ENCODE peak calls at places on chromosomes 6 and 20, in four cellular contexts. One of them, this sample, is unnamed. For H3K36me3, the result is how much of the 10 kb centered on the place peaks cover.

GRCh38 chr6:43703512-43704429 is 16.2 kb upstream of the MRPS18A start:
- DNase-seq in left ventricle myocardium inferior: no peak
- DNase-seq in Peyer's patch: no peak
- DNase-seq in GM23338: no peak
- DNase-seq in this sample: no peak

GRCh38 chr6:132380358-132380757 is 20.9 kb downstream of the MOXD1 start:
- DNase-seq in Peyer's patch: no peak
- DNase-seq in GM23338: no peak
- DNase-seq in left ventricle myocardium inferior: no peak
- DNase-seq in this sample: no peak

GRCh38 chr6:164185342-164185920 is 770.9 kb downstream of the QKI start:
- DNase-seq in GM23338: no peak
- DNase-seq in left ventricle myocardium inferior: no peak
- DNase-seq in Peyer's patch: no peak
- DNase-seq in this sample: no peak

GRCh38 chr20:32538526-32538918 is 46.6 kb downstream of the NOL4L start:
- DNase-seq in Peyer's patch: no peak
- DNase-seq in GM23338: peak
- DNase-seq in left ventricle myocardium inferior: no peak
- DNase-seq in this sample: no peak

GRCh38 chr20:64140421-64140820 is 23.8 kb upstream of the MYT1 start:
- DNase-seq in GM23338: no peak
- DNase-seq in Peyer's patch: no peak
- DNase-seq in left ventricle myocardium inferior: no peak
- DNase-seq in this sample: no peak

GRCh38 chr6:160667854-160668481 is 3.9 kb upstream of the LPA start:
- DNase-seq in Peyer's patch: no peak
- DNase-seq in GM23338: peak
- DNase-seq in left ventricle myocardium inferior: no peak
- DNase-seq in this sample: no peak

GRCh38 chr6:34982424-34982852 is 93.4 kb downstream of the ANKS1A start:
- DNase-seq in left ventricle myocardium inferior: no peak
- DNase-seq in Peyer's patch: no peak
- DNase-seq in GM23338: no peak
- DNase-seq in this sample: no peak

GRCh38 chr6:115932481-115932880 is 128.2 kb downstream of the FRK start:
- DNase-seq in left ventricle myocardium inferior: no peak
- DNase-seq in GM23338: no peak
- DNase-seq in Peyer's patch: no peak
- DNase-seq in this sample: no peak

GRCh38 chr6:6840831-6841263 is 252.3 kb downstream of the LY86 start:
- DNase-seq in left ventricle myocardium inferior: no peak
- DNase-seq in Peyer's patch: no peak
- DNase-seq in GM23338: no peak
- DNase-seq in this sample: no peak

GRCh38 chr6:10954590-10955010 is 67.7 kb downstream of the SYCP2L start:
- DNase-seq in Peyer's patch: peak
- DNase-seq in GM23338: peak
- DNase-seq in left ventricle myocardium inferior: peak
- DNase-seq in this sample: peak

GRCh38 chr6:131787955-131788712 is 19.7 kb upstream of the ENPP1 start:
- DNase-seq in GM23338: peak
- DNase-seq in Peyer's patch: no peak
- DNase-seq in left ventricle myocardium inferior: peak
- DNase-seq in this sample: peak

GRCh38 chr6:146886587-146887446 is 288.0 kb downstream of the ADGB start:
- DNase-seq in left ventricle myocardium inferior: no peak
- DNase-seq in Peyer's patch: no peak
- DNase-seq in GM23338: no peak
- DNase-seq in this sample: no peak

GRCh38 chr6:149508485-149508884 is 23.7 kb upstream of the ZC3H12D start:
- DNase-seq in left ventricle myocardium inferior: no peak
- DNase-seq in Peyer's patch: no peak
- DNase-seq in GM23338: no peak
- DNase-seq in this sample: no peak

GRCh38 chr20:48823960-48824497 is 3.8 kb downstream of the PREX1 start:
- DNase-seq in Peyer's patch: no peak
- DNase-seq in GM23338: no peak
- DNase-seq in left ventricle myocardium inferior: no peak
- DNase-seq in this sample: no peak

GRCh38 chr6:90753820-90754604 is 167.1 kb upstream of the MAP3K7 start:
- DNase-seq in left ventricle myocardium inferior: no peak
- DNase-seq in GM23338: no peak
- DNase-seq in Peyer's patch: no peak
- DNase-seq in this sample: no peak

GRCh38 chr6:37068523-37069270 is 63.2 kb downstream of the FGD2 start:
- DNase-seq in left ventricle myocardium inferior: no peak
- DNase-seq in GM23338: no peak
- DNase-seq in Peyer's patch: no peak
- DNase-seq in this sample: peak

GRCh38 chr20:59149678-59150504 is 13.7 kb upstream of the ZNF831 start:
- DNase-seq in left ventricle myocardium inferior: peak
- DNase-seq in GM23338: no peak
- DNase-seq in Peyer's patch: peak
- DNase-seq in this sample: no peak

GRCh38 chr6:34202329-34203201 is 34.1 kb upstream of the HMGA1 start:
- DNase-seq in left ventricle myocardium inferior: no peak
- DNase-seq in GM23338: peak
- DNase-seq in Peyer's patch: no peak
- DNase-seq in this sample: no peak

GRCh38 chr6:5679696-5680494 is 326.8 kb downstream of the NRN1 start:
- DNase-seq in left ventricle myocardium inferior: no peak
- DNase-seq in GM23338: no peak
- DNase-seq in Peyer's patch: no peak
- DNase-seq in this sample: no peak

GRCh38 chr6:8783191-8783590 is 347.8 kb upstream of the SLC35B3 start:
- DNase-seq in Peyer's patch: no peak
- DNase-seq in left ventricle myocardium inferior: no peak
- DNase-seq in GM23338: no peak
- DNase-seq in this sample: no peak

GRCh38 chr6:16078064-16078463 is 50.8 kb upstream of the MYLIP start:
- DNase-seq in Peyer's patch: no peak
- DNase-seq in left ventricle myocardium inferior: no peak
- DNase-seq in GM23338: no peak
- DNase-seq in this sample: no peak

GRCh38 chr20:25008388-25009217 is 16.1 kb upstream of the APMAP start:
- DNase-seq in left ventricle myocardium inferior: no peak
- DNase-seq in Peyer's patch: peak
- DNase-seq in GM23338: no peak
- DNase-seq in this sample: no peak

GRCh38 chr6:15287670-15288069 is 41.8 kb downstream of the JARID2 start:
- DNase-seq in left ventricle myocardium inferior: no peak
- DNase-seq in GM23338: no peak
- DNase-seq in Peyer's patch: no peak
- DNase-seq in this sample: no peak

GRCh38 chr6:43055966-43056365 is 2.3 kb upstream of the CUL7 start:
- DNase-seq in left ventricle myocardium inferior: no peak
- DNase-seq in Peyer's patch: no peak
- DNase-seq in GM23338: no peak
- DNase-seq in this sample: no peak

DNA sequence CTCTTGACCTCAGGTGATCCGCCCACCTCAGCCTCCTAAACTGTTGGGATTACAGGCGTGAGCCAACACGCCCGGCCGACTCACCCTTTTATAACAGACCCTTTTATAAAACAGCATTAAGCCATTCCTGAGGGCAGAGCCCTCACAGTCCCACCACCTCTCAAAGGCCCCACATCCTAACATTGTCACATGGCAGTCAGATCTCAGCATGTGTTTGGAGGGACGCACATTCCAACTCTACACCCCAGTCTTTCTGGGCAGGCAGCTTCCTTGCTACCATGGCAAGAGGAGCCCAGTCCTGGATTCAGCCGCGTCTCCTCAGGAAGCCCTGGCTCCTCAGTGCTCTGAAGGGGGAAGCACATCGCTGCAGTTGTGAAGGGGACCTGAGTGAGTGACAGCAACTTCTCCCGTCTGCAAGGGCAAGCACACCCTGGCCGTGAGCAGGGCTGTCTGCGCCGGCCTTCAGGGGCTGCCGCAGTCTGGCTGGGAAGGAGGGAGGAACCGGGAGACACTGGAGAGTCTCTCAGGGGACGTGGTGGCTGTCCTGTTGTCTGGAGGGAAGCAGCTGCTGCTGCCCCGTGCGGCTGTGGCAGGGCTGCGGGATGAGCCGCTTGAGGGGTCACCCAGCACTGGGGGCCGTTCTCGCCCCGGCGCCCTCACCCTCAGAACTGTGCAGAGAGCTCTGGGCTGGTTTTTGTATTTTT is 15.9 kb downstream of the OSBPL2 start:
- DNase-seq in Peyer's patch: no peak
- DNase-seq in left ventricle myocardium inferior: no peak
- DNase-seq in GM23338: peak
- DNase-seq in this sample: no peak
- H3K4me3 ChIP-seq in Peyer's patch: no peak
- H3K4me3 ChIP-seq in left ventricle myocardium inferior: no peak
- H3K4me3 ChIP-seq in GM23338: no peak
- H3K4me3 ChIP-seq in this sample: no peak

DNA sequence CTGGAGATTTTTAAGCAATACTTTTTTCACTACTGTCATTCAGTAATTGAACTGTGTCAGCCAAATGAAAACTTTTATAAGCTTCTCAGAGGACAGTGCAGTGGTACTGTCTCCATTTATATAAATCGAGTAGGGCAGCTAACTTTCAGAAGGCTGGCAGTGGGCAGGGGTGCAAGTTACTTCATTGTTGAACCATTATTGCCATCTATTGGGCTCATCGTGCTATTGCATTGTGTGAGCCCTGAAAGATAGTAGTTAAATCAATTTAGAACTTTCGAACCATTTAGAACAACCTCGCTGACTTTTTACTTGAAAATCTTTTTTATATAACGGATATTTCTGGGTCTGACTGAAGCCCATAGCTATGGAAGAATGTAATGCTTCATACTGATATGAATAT is 347.8 kb upstream of the PLCB4 start:
- DNase-seq in GM23338: peak
- DNase-seq in left ventricle myocardium inferior: peak
- DNase-seq in Peyer's patch: no peak
- DNase-seq in this sample: peak
- TF ChIP-seq CTCF in GM23338: peak
- TF ChIP-seq CTCF in left ventricle myocardium inferior: peak
- TF ChIP-seq CTCF in Peyer's patch: peak
- TF ChIP-seq CTCF in this sample: peak

DNA sequence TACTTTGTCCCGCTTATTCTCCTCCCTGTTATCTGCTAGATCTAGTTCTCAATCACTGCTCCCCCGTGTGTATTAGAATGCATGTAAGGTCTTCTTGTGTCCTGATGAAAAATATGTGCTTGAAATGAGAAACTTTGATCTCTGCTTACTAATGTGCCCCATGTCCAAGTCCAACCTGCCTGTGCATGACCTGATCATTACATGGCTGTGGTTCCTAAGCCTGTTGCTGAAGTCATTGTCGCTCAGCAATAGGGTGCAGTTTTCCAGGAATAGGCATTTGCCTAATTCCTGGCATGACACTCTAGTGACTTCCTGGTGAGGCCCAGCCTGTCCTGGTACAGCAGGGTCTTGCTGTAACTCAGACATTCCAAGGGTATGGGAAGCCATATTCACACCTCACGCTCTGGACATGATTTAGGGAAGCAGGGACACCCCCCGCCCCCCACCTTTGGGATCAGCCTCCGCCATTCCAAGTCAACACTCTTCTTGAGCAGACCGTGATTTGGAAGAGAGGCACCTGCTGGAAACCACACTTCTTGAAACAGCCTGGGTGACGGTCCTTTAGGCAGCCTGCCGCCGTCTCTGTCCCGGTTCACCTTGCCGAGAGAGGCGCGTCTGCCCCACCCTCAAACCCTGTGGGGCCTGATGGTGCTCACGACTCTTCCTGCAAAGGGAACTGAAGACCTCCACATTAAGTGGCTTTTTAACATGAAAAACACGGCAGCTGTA is 73.4 kb downstream of the PTPN1 start:
- DNase-seq in Peyer's patch: no peak
- DNase-seq in GM23338: no peak
- DNase-seq in left ventricle myocardium inferior: no peak
- DNase-seq in this sample: no peak
- H3K36me3 ChIP-seq in Peyer's patch: half or more
- H3K36me3 ChIP-seq in GM23338: under half
- H3K36me3 ChIP-seq in left ventricle myocardium inferior: half or more
- H3K36me3 ChIP-seq in this sample: half or more

DNA sequence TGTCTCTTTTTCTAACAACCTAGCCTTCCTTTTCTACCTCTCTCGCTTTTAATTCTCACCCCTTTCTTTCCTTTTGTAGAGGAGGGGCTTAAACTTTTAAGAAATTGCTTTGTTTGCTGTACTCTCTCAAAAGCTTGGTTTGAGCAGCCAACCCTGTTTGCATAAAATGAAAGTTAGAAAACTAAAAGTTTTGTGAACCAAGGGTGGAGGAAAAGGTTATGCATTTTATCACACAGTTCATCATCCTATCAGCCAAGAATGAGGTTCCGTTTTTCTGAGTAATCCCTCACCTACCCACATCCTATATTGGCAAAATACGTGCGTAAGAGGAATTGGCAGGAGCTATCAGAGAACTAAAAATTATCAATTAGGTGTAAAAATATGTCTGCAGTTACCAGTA is 42.8 kb upstream of the LOC128125822 start:
- DNase-seq in Peyer's patch: no peak
- DNase-seq in left ventricle myocardium inferior: no peak
- DNase-seq in GM23338: no peak
- DNase-seq in this sample: no peak
- H3K4me3 ChIP-seq in Peyer's patch: no peak
- H3K4me3 ChIP-seq in left ventricle myocardium inferior: no peak
- H3K4me3 ChIP-seq in GM23338: no peak
- H3K4me3 ChIP-seq in this sample: peak

DNA sequence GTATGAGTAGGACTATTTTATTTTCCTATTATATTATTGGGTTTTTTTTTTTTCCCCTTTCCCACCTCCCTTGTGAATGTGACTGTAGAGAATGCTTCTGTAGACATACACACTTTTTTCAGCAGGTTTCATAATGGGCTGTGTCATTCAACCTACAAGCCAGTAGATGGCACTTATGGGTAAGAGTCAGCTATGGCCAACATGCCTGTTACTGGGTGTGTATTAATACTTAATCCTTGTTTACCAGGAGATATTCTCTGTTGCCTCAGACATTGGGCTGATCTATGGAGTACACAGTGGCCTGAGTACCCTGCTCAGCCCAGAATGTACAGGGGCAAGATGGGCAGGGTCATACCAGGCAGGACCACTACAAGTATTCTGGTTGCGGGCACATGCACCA is 382.5 kb downstream of the EPHA7 start:
- DNase-seq in GM23338: peak
- DNase-seq in Peyer's patch: no peak
- DNase-seq in left ventricle myocardium inferior: no peak
- DNase-seq in this sample: no peak
- TF ChIP-seq CTCF in GM23338: peak
- TF ChIP-seq CTCF in Peyer's patch: no peak
- TF ChIP-seq CTCF in left ventricle myocardium inferior: peak
- TF ChIP-seq CTCF in this sample: no peak

This sample was measured in psoas muscle.